ENCODE peak calls at places on chromosome 11, in four cellular contexts. H is GM12878, Z is HL-60, A is K562. S is an unnamed sample.

GRCh38 chr11:124618863-124619262 is 3.8 kb upstream of the TBRG1 start:
- DNase-seq in H (no peak), Z (no peak), A (no peak), S (no peak)

GRCh38 chr11:110447897-110448522 is 18.3 kb downstream of the FDX1 start:
- DNase-seq in H (no peak), Z (no peak), A (no peak), S (no peak)

GRCh38 chr11:85316967-85317366 is 310.2 kb downstream of the DLG2 start:
- DNase-seq in H (peak), Z (peak), A (no peak), S (peak)

GRCh38 chr11:125956371-125956770 is 10.5 kb downstream of the VSIG10L2 start:
- DNase-seq in H (no peak), Z (no peak), A (no peak), S (no peak)

GRCh38 chr11:2305862-2306823 is 4.3 kb downstream of the TSPAN32 start:
- DNase-seq in H (no peak), Z (peak), A (no peak), S (no peak)

GRCh38 chr11:29263971-29264682 is 752.7 kb downstream of the KCNA4 start:
- DNase-seq in H (no peak), Z (no peak), A (no peak), S (no peak)

GRCh38 chr11:43010042-43010441 is 301.8 kb upstream of the API5 start:
- DNase-seq in H (no peak), Z (peak), A (no peak), S (no peak)

GRCh38 chr11:120057595-120058581 is 80.0 kb downstream of the TRIM29 start:
- DNase-seq in H (no peak), Z (no peak), A (no peak), S (no peak)

GRCh38 chr11:65793144-65793581 is 6.3 kb downstream of the OVOL1 start:
- DNase-seq in H (no peak), Z (no peak), A (no peak), S (no peak)

GRCh38 chr11:65383778-65384177 is 1.3 kb upstream of the SLC25A45 start:
- DNase-seq in H (no peak), Z (no peak), A (no peak), S (no peak)

GRCh38 chr11:94851864-94852581 is 83.9 kb downstream of the AMOTL1 start:
- DNase-seq in H (no peak), Z (no peak), A (no peak), S (no peak)

DNA sequence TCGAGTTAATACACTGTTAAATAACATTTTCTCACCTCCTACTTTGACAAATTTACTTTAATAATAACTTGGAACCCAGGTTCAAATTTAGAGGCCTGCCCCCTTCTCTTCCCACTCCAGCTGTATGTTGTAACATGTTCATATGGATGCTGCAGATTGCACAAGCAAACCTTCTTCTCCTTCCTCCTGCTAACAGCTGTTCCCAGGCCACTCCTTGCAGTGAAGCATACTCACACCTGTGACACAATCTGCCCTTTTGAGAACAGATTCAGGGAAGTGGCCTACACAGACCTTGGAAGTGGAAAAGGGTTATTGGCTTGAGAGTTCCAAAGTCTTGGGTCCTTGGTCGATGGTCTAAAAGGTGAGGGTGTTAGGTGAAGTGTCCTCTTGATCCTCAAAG is 131.9 kb downstream of the TEAD1 start:
- DNase-seq in H (no peak), Z (no peak), A (no peak), S (no peak)
- TF ChIP-seq POLR2AphosphoS5 in H (no peak), Z (no peak), A (no peak), S (no peak)

GRCh38 chr11:61577383-61578118 is 3.3 kb downstream of the SYT7 start:
- DNase-seq in H (no peak), Z (no peak), A (no peak), S (no peak)
- TF ChIP-seq SPI1 in H (no peak), Z (no peak), A (no peak), S (no peak)

DNA sequence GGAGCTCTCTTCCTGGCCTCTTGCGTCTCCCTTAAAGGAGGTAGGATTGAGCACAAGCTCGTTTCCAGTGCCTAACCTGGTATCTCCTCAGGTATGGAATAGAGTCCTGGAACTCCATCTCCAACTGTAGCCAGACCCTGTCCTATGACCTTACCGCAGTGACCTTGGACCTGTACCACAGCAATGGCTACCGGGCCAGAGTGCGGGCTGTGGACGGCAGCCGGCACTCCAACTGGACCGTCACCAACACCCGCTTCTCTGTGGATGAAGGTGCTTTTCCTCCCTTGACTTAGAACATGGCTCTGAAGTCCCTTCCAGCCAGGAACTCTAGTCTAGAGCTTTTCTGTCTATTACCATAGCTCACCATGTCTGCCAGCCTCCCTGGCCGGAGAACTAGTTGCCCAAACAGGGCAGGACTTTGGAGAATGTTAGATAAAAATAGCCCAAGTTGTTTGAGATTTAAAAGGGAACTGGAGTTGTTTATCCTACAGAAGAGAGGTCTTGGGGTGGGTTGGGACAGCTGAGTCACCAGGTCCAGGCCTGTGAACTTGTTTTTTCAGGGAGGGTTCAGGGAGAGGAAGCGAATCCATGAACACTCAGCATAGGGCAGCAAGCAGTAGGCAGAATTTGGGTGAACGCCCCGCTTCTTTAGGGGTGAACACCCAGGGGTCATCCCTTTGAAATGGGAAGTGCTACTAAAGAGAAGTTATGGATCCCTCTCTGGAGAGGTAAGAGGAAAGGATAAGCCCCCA is 3.3 kb downstream of the IL10RA start:
- DNase-seq in H (no peak), Z (no peak), A (no peak), S (no peak)
- TF ChIP-seq POLR2AphosphoS5 in H (no peak), Z (no peak), A (no peak), S (no peak)

DNA sequence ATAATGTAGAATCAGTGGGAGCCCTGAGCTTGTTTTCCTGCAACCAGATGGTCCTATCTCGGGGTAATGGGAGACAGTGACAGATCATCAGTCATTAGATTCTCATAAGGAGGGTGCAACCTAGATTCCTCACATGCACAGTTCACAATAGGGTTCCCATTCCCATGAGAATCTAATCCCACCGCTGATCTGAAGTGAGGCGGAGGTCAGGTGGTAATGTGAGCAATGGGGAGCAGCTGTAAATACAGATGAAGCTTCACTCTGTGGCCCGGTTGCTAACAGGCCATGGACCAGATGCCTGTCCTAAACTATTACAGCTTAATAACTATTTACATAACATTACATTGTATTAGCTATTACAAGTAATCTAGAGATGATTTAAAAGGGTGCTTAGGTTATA is 17.0 kb downstream of the DIXDC1 start:
- DNase-seq in H (no peak), Z (no peak), A (no peak), S (no peak)
- TF ChIP-seq SPI1 in H (no peak), Z (no peak), A (no peak), S (no peak)

DNA sequence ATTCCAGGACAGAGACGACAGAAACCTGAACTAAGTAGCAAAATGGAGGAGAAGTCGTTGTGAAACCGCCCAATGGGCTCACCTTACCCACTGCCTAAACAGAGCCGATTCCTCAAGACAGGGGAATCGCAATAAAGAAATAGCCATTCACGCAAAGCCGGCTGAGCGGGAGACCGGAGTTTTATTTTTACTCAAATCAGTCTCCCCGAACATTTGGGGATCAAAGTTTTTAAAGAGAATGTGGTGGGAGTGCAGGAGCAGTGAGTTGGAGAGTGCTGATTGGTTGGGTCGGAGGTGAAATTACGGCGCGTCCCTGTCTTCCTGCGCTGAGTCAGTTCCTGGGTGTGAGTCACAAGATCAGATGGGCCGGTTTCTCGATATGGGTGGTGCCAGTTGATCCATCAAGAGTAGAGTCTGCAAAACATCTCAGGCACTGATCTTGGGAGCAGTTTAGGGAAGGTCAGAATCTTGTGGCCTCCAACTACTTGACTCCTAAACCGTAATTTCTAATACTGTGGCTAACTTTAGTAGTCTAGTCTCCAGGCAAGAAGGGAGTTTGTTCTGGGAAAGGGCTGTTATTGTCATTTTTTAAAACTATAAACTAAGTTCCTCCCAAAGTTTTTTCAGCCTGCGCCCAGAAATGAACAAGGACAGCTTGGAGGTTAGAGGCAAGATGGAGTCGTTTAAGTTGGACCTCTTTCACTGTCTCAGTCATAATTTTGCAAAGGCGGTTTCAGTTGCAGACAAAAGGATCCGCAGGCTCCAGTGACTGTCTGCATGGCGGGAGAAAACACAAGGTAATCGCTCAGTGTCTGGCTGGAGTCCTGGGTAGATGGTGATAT is 34.1 kb downstream of the OR4D9 start:
- DNase-seq in H (no peak), Z (no peak), A (peak), S (no peak)
- TF ChIP-seq POLR2AphosphoS5 in H (no peak), Z (no peak), A (peak), S (no peak)

DNA sequence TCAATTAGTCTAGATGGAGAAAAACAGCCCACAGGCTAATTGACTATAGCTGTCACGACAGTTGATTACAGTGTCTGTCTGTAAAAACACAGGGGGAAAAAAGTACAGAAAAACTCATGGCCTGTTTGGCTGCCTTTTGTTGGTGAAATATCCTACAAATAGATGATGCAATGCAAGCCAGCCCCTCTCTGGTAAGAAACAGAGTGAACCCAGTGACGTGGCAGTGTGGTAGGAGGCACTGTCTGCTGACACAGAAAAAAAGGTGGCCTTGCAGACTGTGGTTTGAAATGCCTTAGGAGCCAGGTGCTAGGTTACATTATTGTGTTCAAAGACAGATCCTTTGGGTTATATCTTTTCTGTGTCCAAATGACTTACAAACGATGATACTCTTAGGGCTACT is 431.4 kb upstream of the CCDC90B start:
- DNase-seq in H (no peak), Z (no peak), A (no peak), S (no peak)
- TF ChIP-seq SPI1 in H (no peak), Z (no peak), A (no peak), S (no peak)

GRCh38 chr11:36034572-36035331 is 90.9 kb downstream of the LDLRAD3 start:
- DNase-seq in H (no peak), Z (no peak), A (no peak), S (no peak)

GRCh38 chr11:36027731-36028130 is 83.9 kb downstream of the LDLRAD3 start:
- DNase-seq in H (no peak), Z (no peak), A (no peak), S (no peak)

GRCh38 chr11:36033936-36034335 is 90.1 kb downstream of the LDLRAD3 start:
- DNase-seq in H (no peak), Z (no peak), A (no peak), S (no peak)

GRCh38 chr11:36033082-36033751 is 89.4 kb downstream of the LDLRAD3 start:
- DNase-seq in H (no peak), Z (peak), A (no peak), S (no peak)

GRCh38 chr11:36030707-36031365 is 87.0 kb downstream of the LDLRAD3 start:
- DNase-seq in H (no peak), Z (no peak), A (no peak), S (no peak)
- TF ChIP-seq POLR2AphosphoS5 in H (no peak), Z (no peak), A (no peak), S (no peak)

GRCh38 chr11:35791088-35791958 is 128.7 kb downstream of the TRIM44 start:
- DNase-seq in H (no peak), Z (no peak), A (no peak), S (no peak)
- TF ChIP-seq SPI1 in H (no peak), Z (no peak), A (no peak), S (no peak)

DNA sequence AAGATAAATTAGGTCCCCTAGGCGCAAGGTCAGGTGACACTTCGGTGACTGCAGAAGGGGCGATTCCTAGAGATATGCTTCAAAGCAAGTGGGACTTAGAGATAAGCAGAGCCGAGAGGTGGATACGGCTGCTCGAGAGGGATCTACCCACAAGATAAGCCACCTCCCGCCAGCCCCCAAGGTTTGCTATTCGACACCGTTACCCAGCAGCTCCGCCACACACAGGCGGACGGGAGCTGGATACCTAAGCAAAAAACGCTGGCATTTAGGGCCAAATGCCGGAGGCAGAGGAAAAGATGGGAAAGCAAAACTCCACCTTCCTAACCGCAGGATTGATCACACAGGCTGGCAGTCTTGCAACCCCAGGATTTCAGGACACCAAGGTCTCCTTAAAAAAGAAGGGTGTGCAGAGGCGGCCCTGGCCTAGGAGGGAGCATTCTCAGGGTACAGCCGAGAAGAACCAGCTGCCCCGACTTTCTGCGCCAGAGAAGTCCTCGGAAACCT is 709 bp downstream of the FTH1 start:
- DNase-seq in H (no peak), Z (no peak), A (peak), S (no peak)
- TF ChIP-seq POLR2AphosphoS5 in H (peak), Z (no peak), A (peak), S (no peak)